ENCODE peak calls at places on chromosomes 6 and 20, in eight cellular contexts. E, N, O, K, W, X, L and R are unnamed samples.

GRCh38 chr6:44057931-44058616 is 69.2 kb downstream of the MRPL14 start:
- DNase-seq in E (no peak), N (no peak), O (no peak), K (no peak), W (no peak), X (no peak), L (no peak), R (no peak)

GRCh38 chr6:71621918-71622519 is 264.3 kb upstream of the RIMS1 start:
- DNase-seq in E (peak), N (peak), O (no peak), K (no peak), W (no peak), X (no peak), L (peak), R (no peak)

GRCh38 chr6:31831350-31832215 is 4.0 kb downstream of the HSPA1B start:
- DNase-seq in E (no peak), N (no peak), O (no peak), K (no peak), W (no peak), X (no peak), L (no peak), R (no peak)

GRCh38 chr20:46009847-46010246 is 1.1 kb downstream of the MMP9 start:
- DNase-seq in E (no peak), N (no peak), O (no peak), K (no peak), W (no peak), X (no peak), L (no peak), R (no peak)

GRCh38 chr6:28165566-28165965 is 23.9 kb downstream of the ZKSCAN8 start:
- DNase-seq in E (no peak), N (no peak), O (no peak), K (no peak), W (no peak), X (no peak), L (no peak), R (no peak)

GRCh38 chr6:157271911-157272310 is 51.4 kb downstream of the TMEM242 start:
- DNase-seq in E (no peak), N (no peak), O (no peak), K (no peak), W (no peak), X (no peak), L (no peak), R (no peak)

GRCh38 chr6:88933521-88933920 is 29.9 kb downstream of the RNGTT start:
- DNase-seq in E (no peak), N (no peak), O (no peak), K (no peak), W (no peak), X (no peak), L (no peak), R (no peak)

GRCh38 chr6:140779991-140780596 is 1352.6 kb upstream of the GJE1 start:
- DNase-seq in E (no peak), N (no peak), O (no peak), K (no peak), W (no peak), X (no peak), L (no peak), R (no peak)

GRCh38 chr6:52243282-52243893 is 912 bp downstream of the IL17F start:
- DNase-seq in E (no peak), N (no peak), O (no peak), K (no peak), W (no peak), X (peak), L (no peak), R (no peak)

GRCh38 chr20:528923-529594 is 14.5 kb downstream of the CSNK2A1 start:
- DNase-seq in E (peak), N (peak), O (no peak), K (no peak), W (no peak), X (no peak), L (no peak), R (no peak)

GRCh38 chr20:5688431-5688972 is 61.7 kb upstream of the SHLD1 start:
- DNase-seq in E (no peak), N (no peak), O (no peak), K (no peak), W (no peak), X (no peak), L (no peak), R (no peak)

GRCh38 chr6:157110620-157111019 is 212.7 kb downstream of the TMEM242 start:
- DNase-seq in E (no peak), N (no peak), O (no peak), K (no peak), W (no peak), X (no peak), L (no peak), R (no peak)

GRCh38 chr6:79605968-79606764 is 25.0 kb upstream of the SH3BGRL2 start:
- DNase-seq in E (no peak), N (no peak), O (no peak), K (no peak), W (no peak), X (no peak), L (no peak), R (no peak)

GRCh38 chr6:1016329-1017302 is 295.3 kb upstream of the FOXQ1 start:
- DNase-seq in E (no peak), N (no peak), O (no peak), K (no peak), W (no peak), X (no peak), L (no peak), R (no peak)

GRCh38 chr20:2460752-2461424 is 9.7 kb downstream of the SNRPB start:
- DNase-seq in E (no peak), N (no peak), O (no peak), K (no peak), W (no peak), X (no peak), L (no peak), R (no peak)

GRCh38 chr6:112563368-112563767 is 216.2 kb downstream of the RFPL4B start:
- DNase-seq in E (no peak), N (peak), O (no peak), K (no peak), W (no peak), X (no peak), L (no peak), R (no peak)

GRCh38 chr6:3561745-3562144 is 104.9 kb upstream of the SLC22A23 start:
- DNase-seq in E (peak), N (no peak), O (no peak), K (no peak), W (no peak), X (peak), L (peak), R (no peak)

GRCh38 chr6:55902796-55903195 is 27.4 kb upstream of the BMP5 start:
- DNase-seq in E (no peak), N (no peak), O (no peak), K (no peak), W (no peak), X (no peak), L (no peak), R (no peak)

GRCh38 chr20:42740191-42740870 is 449.4 kb downstream of the PTPRT start:
- DNase-seq in E (no peak), N (no peak), O (no peak), K (no peak), W (no peak), X (no peak), L (no peak), R (no peak)

GRCh38 chr20:62607366-62608217 is 34.7 kb upstream of the SLCO4A1 start:
- DNase-seq in E (no peak), N (no peak), O (no peak), K (no peak), W (no peak), X (no peak), L (no peak), R (no peak)

GRCh38 chr6:24788031-24788665 is 10.6 kb downstream of the ARMH2 start:
- DNase-seq in E (no peak), N (no peak), O (no peak), K (no peak), W (no peak), X (no peak), L (no peak), R (no peak)

GRCh38 chr20:61728326-61728725 is 337.4 kb downstream of the TAF4 start:
- DNase-seq in E (no peak), N (no peak), O (no peak), K (no peak), W (no peak), X (no peak), L (no peak), R (no peak)

GRCh38 chr6:170205126-170205525 is 85.8 kb downstream of the DLL1 start:
- DNase-seq in E (no peak), N (no peak), O (no peak), K (no peak), W (no peak), X (no peak), L (no peak), R (no peak)

GRCh38 chr6:110617057-110617456 is 140.6 kb upstream of the SLC22A16 start:
- DNase-seq in E (no peak), N (no peak), O (no peak), K (no peak), W (no peak), X (no peak), L (no peak), R (no peak)

GRCh38 chr6:158322400-158322723 is 10.1 kb downstream of the TULP4 start:
- DNase-seq in E (no peak), N (no peak), O (no peak), K (no peak), W (no peak), X (no peak), L (no peak), R (no peak)

GRCh38 chr6:118735320-118735719 is 83.9 kb upstream of the CEP85L start:
- DNase-seq in E (peak), N (no peak), O (no peak), K (no peak), W (no peak), X (no peak), L (no peak), R (no peak)

GRCh38 chr6:144265061-144265357 is 20.1 kb upstream of the UTRN start:
- DNase-seq in E (no peak), N (no peak), O (no peak), K (no peak), W (no peak), X (no peak), L (no peak), R (no peak)

GRCh38 chr6:133355922-133356321 is 114.8 kb downstream of the EYA4 start:
- DNase-seq in E (no peak), N (no peak), O (no peak), K (no peak), W (no peak), X (no peak), L (no peak), R (no peak)

GRCh38 chr6:25331085-25331685 is 52.0 kb downstream of the CARMIL1 start:
- DNase-seq in E (no peak), N (peak), O (no peak), K (no peak), W (no peak), X (peak), L (no peak), R (no peak)

GRCh38 chr6:35026434-35027222 is 114.5 kb downstream of the TCP11 start:
- DNase-seq in E (no peak), N (peak), O (no peak), K (no peak), W (no peak), X (no peak), L (no peak), R (no peak)

GRCh38 chr20:48460681-48461080 is 367.1 kb downstream of the PREX1 start:
- DNase-seq in E (no peak), N (no peak), O (no peak), K (no peak), W (no peak), X (no peak), L (no peak), R (no peak)

GRCh38 chr20:24146231-24146634 is 157.7 kb upstream of the GGTLC1 start:
- DNase-seq in E (no peak), N (no peak), O (no peak), K (no peak), W (no peak), X (no peak), L (no peak), R (no peak)